ENCODE peak calls at places on chromosomes 13 and 19, in four cellular contexts. D is tibial artery, Y is heart right ventricle, T is Peyer's patch. S is an unnamed sample.

GRCh38 chr13:111905609-111905945 is 161.4 kb upstream of the SOX1 start:
- DNase-seq in Y (no peak), T (no peak), D (no peak), S (no peak)

GRCh38 chr13:46716821-46717220 is 80.1 kb downstream of the ESD start:
- DNase-seq in T (no peak), Y (no peak), D (no peak), S (no peak)

GRCh38 chr19:12947702-12948596 is 2.3 kb downstream of the RAD23A start:
- DNase-seq in D (no peak), T (no peak), Y (no peak), S (peak)

GRCh38 chr13:105365831-105366230 is 1169.6 kb downstream of the EFNB2 start:
- DNase-seq in Y (no peak), T (no peak), D (no peak), S (no peak)

GRCh38 chr19:44807652-44808462 is 1.0 kb upstream of the BCAM start:
- DNase-seq in D (no peak), T (no peak), Y (peak), S (peak)

GRCh38 chr13:95603887-95604533 is 40.5 kb downstream of the DZIP1 start:
- DNase-seq in D (no peak), T (no peak), Y (peak), S (peak)

GRCh38 chr13:24834902-24835510 is 71.0 kb downstream of the RNF17 start:
- DNase-seq in T (no peak), D (no peak), Y (no peak), S (no peak)

GRCh38 chr13:108283110-108283509 is 13.6 kb downstream of the TNFSF13B start:
- DNase-seq in D (no peak), T (no peak), Y (no peak), S (no peak)

GRCh38 chr13:50513528-50513863 is 330.0 kb downstream of the DLEU7 start:
- DNase-seq in D (no peak), T (no peak), Y (no peak), S (no peak)

GRCh38 chr13:43872181-43872580 is 7.4 kb downstream of the CCDC122 start:
- DNase-seq in T (no peak), Y (no peak), D (no peak), S (no peak)

GRCh38 chr19:16290692-16291091 is 33.9 kb upstream of the KLF2 start:
- DNase-seq in T (no peak), Y (peak), D (no peak), S (no peak)

GRCh38 chr13:110331362-110331761 is 24.3 kb downstream of the COL4A2 start:
- DNase-seq in Y (no peak), D (no peak), T (no peak), S (no peak)

GRCh38 chr13:110690516-110690915 is 15.4 kb downstream of the CARS2 start:
- DNase-seq in Y (no peak), T (no peak), D (no peak), S (no peak)

GRCh38 chr19:51530616-51531015 is 854 bp downstream of the SIGLEC6 start:
- DNase-seq in D (no peak), Y (no peak), T (no peak), S (no peak)

GRCh38 chr19:49866933-49867782 is at the start of gene PNKP:
- DNase-seq in T (peak), D (peak), Y (peak), S (peak)

GRCh38 chr19:17757125-17757524 is 5.8 kb downstream of the FCHO1 start:
- DNase-seq in Y (peak), D (peak), T (peak), S (peak)

GRCh38 chr19:49436381-49437017 is 4.8 kb downstream of the SLC17A7 start:
- DNase-seq in Y (no peak), D (no peak), T (no peak), S (no peak)

GRCh38 chr13:42524487-42525034 is 49.4 kb upstream of the TNFSF11 start:
- DNase-seq in T (peak), D (no peak), Y (no peak), S (no peak)

GRCh38 chr19:41638624-41639023 is 11.8 kb upstream of the CEACAM4 start:
- DNase-seq in Y (no peak), D (no peak), T (no peak), S (no peak)

GRCh38 chr13:91986771-91987515 is 588.5 kb downstream of the GPC5 start:
- DNase-seq in Y (no peak), D (no peak), T (no peak), S (no peak)

GRCh38 chr13:20473139-20473538 is 52.5 kb downstream of the CRYL1 start:
- DNase-seq in D (no peak), T (no peak), Y (no peak), S (no peak)

GRCh38 chr13:34863360-34864135 is 78.5 kb upstream of the NBEA start:
- DNase-seq in Y (no peak), T (no peak), D (no peak), S (no peak)

GRCh38 chr13:73090116-73090811 is 31.5 kb downstream of the KLF5 start:
- DNase-seq in T (no peak), D (no peak), Y (no peak), S (peak)

GRCh38 chr13:85093808-85094207 is 705.4 kb downstream of the SLITRK6 start:
- DNase-seq in T (no peak), Y (no peak), D (no peak), S (no peak)

GRCh38 chr19:29687244-29687896 is 22.1 kb downstream of the PLEKHF1 start:
- DNase-seq in Y (no peak), T (no peak), D (peak), S (no peak)

GRCh38 chr19:13817018-13817614 is 21.9 kb downstream of the ZSWIM4 start:
- DNase-seq in T (peak), D (no peak), Y (no peak), S (peak)

GRCh38 chr13:28476919-28477708 is 17.8 kb downstream of the FLT1 start:
- DNase-seq in D (no peak), Y (no peak), T (no peak), S (no peak)

GRCh38 chr13:28340272-28340793 is 154.6 kb downstream of the FLT1 start:
- DNase-seq in Y (no peak), D (no peak), T (no peak), S (no peak)

GRCh38 chr13:41709511-41709910 is 251.4 kb downstream of the VWA8 start:
- DNase-seq in D (no peak), Y (no peak), T (no peak), S (no peak)

GRCh38 chr13:29140277-29140676 is 320.1 kb downstream of the MTUS2 start:
- DNase-seq in T (no peak), Y (no peak), D (no peak), S (no peak)

GRCh38 chr19:14782978-14783545 is 4.7 kb upstream of the ADGRE2 start:
- DNase-seq in D (no peak), T (no peak), Y (no peak), S (no peak)

GRCh38 chr13:109785141-109785891 is 1.1 kb downstream of the IRS2 start:
- DNase-seq in Y (peak), T (peak), D (peak), S (peak)

GRCh38 chr19:12993562-12993961 is 1.7 kb upstream of the NFIX start:
- DNase-seq in D (no peak), T (peak), Y (no peak), S (no peak)

GRCh38 chr13:62643799-62644484 is 1228.3 kb upstream of the PCDH20 start:
- DNase-seq in Y (no peak), D (no peak), T (no peak), S (no peak)

GRCh38 chr19:30144794-30145193 is 202.8 kb downstream of the URI1 start:
- DNase-seq in Y (no peak), T (no peak), D (no peak), S (no peak)

GRCh38 chr19:45770192-45771101 is 1.4 kb upstream of the SIX5 start:
- DNase-seq in D (peak), Y (peak), T (peak), S (peak)

GRCh38 chr19:29704562-29705558 is 10.2 kb downstream of the C19orf12 start:
- DNase-seq in T (no peak), D (no peak), Y (no peak), S (no peak)

GRCh38 chr13:100608906-100609305 is 20.3 kb upstream of the GGACT start:
- DNase-seq in D (no peak), T (peak), Y (no peak), S (no peak)

GRCh38 chr19:3818479-3818878 is 32.3 kb upstream of the MATK start:
- DNase-seq in T (no peak), D (no peak), Y (no peak), S (no peak)
- H3K27ac ChIP-seq in T (no peak), D (no peak), Y (no peak), S (no peak)

GRCh38 chr19:19078801-19079200 is 15.0 kb downstream of the SLC25A42 start:
- DNase-seq in D (no peak), Y (no peak), T (no peak), S (no peak)

GRCh38 chr19:19077103-19077502 is 13.3 kb downstream of the SLC25A42 start:
- DNase-seq in Y (no peak), D (no peak), T (no peak), S (no peak)

GRCh38 chr19:19083413-19084178 is 19.8 kb downstream of the SLC25A42 start:
- DNase-seq in T (no peak), D (no peak), Y (peak), S (no peak)

GRCh38 chr19:19079571-19079970 is 15.8 kb downstream of the SLC25A42 start:
- DNase-seq in D (no peak), Y (no peak), T (no peak), S (no peak)

DNA sequence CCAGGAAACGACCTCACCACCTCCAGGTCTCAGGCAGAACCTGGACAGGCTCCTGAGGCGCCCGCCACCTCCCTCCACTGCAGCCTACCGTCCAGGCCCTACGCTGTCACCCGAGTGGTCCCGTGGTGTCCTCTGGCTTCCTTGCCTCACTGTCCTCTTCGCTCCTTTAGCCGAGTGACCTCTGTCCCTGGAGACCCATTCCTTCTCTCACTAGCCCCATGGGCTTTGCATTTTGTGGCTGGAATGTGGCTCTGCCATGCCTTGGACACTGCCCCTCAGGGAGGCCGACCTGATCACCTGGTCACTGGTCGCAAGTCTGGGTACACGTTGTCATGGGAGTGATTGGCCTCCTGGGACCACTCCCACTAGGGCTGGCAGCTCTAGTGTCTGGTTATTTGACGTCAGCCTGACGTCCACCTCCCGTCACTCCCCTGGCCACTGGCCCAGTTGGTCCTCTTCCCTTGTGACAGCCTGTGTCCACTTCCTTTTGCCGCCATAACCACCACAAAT is 17.9 kb downstream of the SLC25A42 start:
- DNase-seq in T (no peak), Y (peak), D (no peak), S (no peak)
- H3K27ac ChIP-seq in T (no peak), Y (no peak), D (peak), S (no peak)

GRCh38 chr13:33560722-33561121 is 257.2 kb upstream of the RFC3 start:
- DNase-seq in T (no peak), D (no peak), Y (no peak), S (no peak)

GRCh38 chr13:33550885-33551284 is 265.3 kb upstream of the STARD13 start:
- DNase-seq in D (no peak), T (no peak), Y (no peak), S (no peak)

GRCh38 chr13:33556828-33557227 is 261.1 kb upstream of the RFC3 start:
- DNase-seq in D (no peak), Y (no peak), T (no peak), S (no peak)

GRCh38 chr13:33554919-33555791 is 262.8 kb upstream of the RFC3 start:
- DNase-seq in D (no peak), T (no peak), Y (no peak), S (no peak)
- H3K27ac ChIP-seq in D (no peak), T (no peak), Y (no peak), S (no peak)

GRCh38 chr19:28290963-28291657 is 921.8 kb downstream of the UQCRFS1 start:
- DNase-seq in Y (no peak), T (no peak), D (no peak), S (no peak)

GRCh38 chr19:28294395-28294794 is 918.6 kb downstream of the UQCRFS1 start:
- DNase-seq in T (no peak), Y (no peak), D (no peak), S (no peak)

GRCh38 chr19:28291874-28292273 is 921.1 kb downstream of the UQCRFS1 start:
- DNase-seq in Y (no peak), D (no peak), T (no peak), S (no peak)

GRCh38 chr19:28293685-28294084 is 919.3 kb downstream of the UQCRFS1 start:
- DNase-seq in D (no peak), T (no peak), Y (no peak), S (no peak)

DNA sequence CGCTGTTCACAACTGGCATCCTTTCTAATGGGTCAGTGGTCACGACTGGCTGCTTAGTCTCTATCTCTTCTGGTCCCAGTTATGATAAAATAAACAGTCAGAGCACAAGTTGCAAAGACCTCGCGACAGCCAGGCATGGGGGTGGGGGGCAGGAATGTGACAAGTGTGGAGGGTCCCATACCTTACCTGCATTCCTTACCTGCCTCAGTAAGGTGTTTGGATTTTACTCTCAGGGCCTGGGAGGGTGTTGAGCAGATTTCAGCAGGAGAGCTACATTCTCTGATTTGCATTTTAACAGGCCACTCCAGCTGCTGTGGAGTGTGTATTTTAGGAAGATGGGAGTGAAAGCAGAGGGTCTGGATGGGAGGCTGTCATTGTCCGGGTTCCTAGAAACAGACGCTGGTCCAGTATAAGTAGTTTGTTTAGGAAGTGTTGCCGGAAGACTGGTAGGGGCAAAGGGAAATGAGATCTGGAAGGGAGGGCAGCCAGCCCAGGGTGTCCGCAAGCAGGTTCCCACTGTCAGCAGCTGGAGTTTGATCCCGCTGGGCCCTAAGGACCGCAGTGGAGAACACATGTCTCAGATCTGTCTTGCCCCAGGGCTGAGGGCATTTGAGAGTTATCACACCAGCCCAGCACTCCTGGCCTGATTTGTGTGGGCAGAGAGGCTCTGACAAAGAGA is 920.0 kb downstream of the UQCRFS1 start:
- DNase-seq in D (no peak), T (no peak), Y (no peak), S (no peak)
- H3K27ac ChIP-seq in D (no peak), T (no peak), Y (no peak), S (no peak)

GRCh38 chr19:1651061-1651547 is 1.3 kb downstream of the TCF3 start:
- DNase-seq in D (no peak), Y (no peak), T (no peak), S (no peak)
- H3K27ac ChIP-seq in D (peak), Y (peak), T (peak), S (peak)

DNA sequence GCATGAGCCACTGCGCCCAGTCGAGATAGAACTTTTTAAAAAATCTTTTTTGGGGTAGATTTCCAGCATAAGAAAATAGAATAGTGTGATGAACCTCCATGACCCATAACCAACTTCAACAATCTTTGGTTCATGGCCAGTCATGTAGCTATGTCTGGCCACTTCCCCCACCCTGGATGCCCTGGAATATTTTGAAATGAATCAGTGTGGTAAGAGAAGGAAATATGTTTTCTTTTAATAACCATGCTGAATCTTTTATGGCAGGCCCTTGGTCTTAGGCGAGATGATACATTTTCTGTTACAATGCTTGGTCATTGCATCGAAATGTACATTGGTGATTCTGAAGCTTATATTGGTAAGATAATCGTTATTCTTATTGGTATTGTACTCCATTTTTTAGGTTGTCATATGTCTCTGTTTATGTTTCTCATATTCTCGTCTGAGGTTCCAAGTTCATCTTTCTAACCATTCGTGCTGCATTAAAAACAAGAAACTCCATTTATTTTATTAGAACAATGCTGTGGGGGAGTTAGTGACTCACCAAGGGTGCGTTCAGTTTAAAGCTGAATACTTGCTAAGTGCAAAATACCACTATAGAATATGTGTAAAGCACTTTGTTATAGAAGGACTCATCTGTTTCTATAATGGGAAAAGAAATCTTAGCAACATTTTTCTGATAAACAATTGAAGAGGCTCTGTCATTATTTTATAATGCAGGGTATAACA is 16.4 kb upstream of the UPF3A start:
- DNase-seq in T (no peak), D (no peak), Y (no peak), S (no peak)
- H3K27ac ChIP-seq in T (no peak), D (no peak), Y (no peak), S (no peak)

GRCh38 chr19:5625641-5626040 is 2.8 kb downstream of the SAFB start:
- DNase-seq in T (no peak), Y (no peak), D (no peak), S (no peak)

GRCh38 chr19:5624741-5625140 is 1.9 kb downstream of the SAFB start:
- DNase-seq in T (no peak), D (no peak), Y (no peak), S (no peak)

GRCh38 chr19:5623397-5624153 is 692 bp downstream of the SAFB start:
- DNase-seq in D (no peak), T (peak), Y (peak), S (no peak)

GRCh38 chr19:5622465-5623396 is at the start of the genes SAFB and SAFB2:
- DNase-seq in Y (peak), T (peak), D (peak), S (peak)

GRCh38 chr19:5624154-5624663 is 1.3 kb downstream of the SAFB start:
- DNase-seq in D (peak), Y (peak), T (peak), S (peak)
- H3K27ac ChIP-seq in D (peak), Y (peak), T (peak), S (peak)

DNA sequence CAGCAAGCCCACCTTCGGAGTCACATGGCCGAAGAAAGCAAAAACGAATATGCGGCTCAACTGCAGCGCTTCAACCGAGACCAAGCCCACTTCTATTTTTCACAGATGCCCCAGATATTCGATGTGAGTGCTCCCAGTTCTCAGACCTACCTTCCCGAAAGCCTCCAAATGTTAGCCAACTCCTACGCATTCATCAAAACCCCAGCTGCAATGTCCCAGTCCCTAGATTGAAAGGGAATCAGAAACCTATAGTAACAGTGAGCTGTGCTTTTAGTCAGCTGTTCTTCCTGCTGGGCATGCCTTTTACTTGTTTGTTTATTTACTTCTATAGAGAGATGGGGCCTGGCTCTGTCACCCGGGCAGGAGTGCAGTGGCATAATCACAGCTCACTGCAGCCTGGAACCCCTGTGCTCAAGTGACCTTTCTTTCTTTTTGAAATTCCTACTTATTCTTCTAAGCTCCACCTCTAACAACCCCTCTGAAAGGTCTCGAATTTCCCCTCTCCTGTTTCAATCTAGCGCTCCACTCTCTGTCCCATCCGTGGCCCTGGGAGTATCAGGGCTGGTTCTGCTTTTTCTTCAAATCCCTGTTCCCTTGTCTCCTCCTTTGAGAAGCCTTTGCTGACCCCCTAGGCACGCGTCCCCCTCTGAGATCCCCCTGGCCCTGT is 4.4 kb downstream of the TRIP10 start:
- DNase-seq in Y (no peak), T (no peak), D (no peak), S (no peak)
- H3K27ac ChIP-seq in Y (peak), T (peak), D (peak), S (peak)

S was measured in stomach.